ENCODE peak calls at places on chromosome 21, in nine cellular contexts. One of them, this sample, is unnamed.

GRCh38 chr21:41837756-41838297 is 41.3 kb downstream of the PRDM15 start:
- DNase-seq in stomach: no peak
- DNase-seq in H1: no peak
- DNase-seq in HL-60: no peak
- DNase-seq in upper lobe of left lung: no peak
- DNase-seq in transverse colon: no peak
- DNase-seq in spleen: peak; percentile 59
- DNase-seq in K562: no peak
- DNase-seq in GM12892: no peak
- DNase-seq in this sample: no peak

GRCh38 chr21:42614391-42614790 is 39.0 kb upstream of the PDE9A start:
- DNase-seq in GM12892: no peak
- DNase-seq in stomach: no peak
- DNase-seq in H1: no peak
- DNase-seq in upper lobe of left lung: no peak
- DNase-seq in HL-60: no peak
- DNase-seq in K562: no peak
- DNase-seq in transverse colon: no peak
- DNase-seq in spleen: peak; percentile 16
- DNase-seq in this sample: no peak

GRCh38 chr21:20169812-20170576 is 828.2 kb upstream of the NCAM2 start:
- DNase-seq in K562: no peak
- DNase-seq in H1: no peak
- DNase-seq in upper lobe of left lung: no peak
- DNase-seq in stomach: no peak
- DNase-seq in spleen: no peak
- DNase-seq in HL-60: no peak
- DNase-seq in transverse colon: no peak
- DNase-seq in GM12892: no peak
- DNase-seq in this sample: no peak

GRCh38 chr21:38354231-38354630 is 97.4 kb downstream of the KCNJ15 start:
- DNase-seq in H1: no peak
- DNase-seq in HL-60: no peak
- DNase-seq in transverse colon: no peak
- DNase-seq in spleen: no peak
- DNase-seq in GM12892: no peak
- DNase-seq in upper lobe of left lung: peak; percentile 60
- DNase-seq in K562: no peak
- DNase-seq in stomach: no peak
- DNase-seq in this sample: no peak

GRCh38 chr21:39633043-39633442 is 20.3 kb downstream of the B3GALT5 start:
- DNase-seq in HL-60: no peak
- DNase-seq in GM12892: no peak
- DNase-seq in spleen: no peak
- DNase-seq in transverse colon: no peak
- DNase-seq in stomach: no peak
- DNase-seq in H1: no peak
- DNase-seq in K562: no peak
- DNase-seq in upper lobe of left lung: no peak
- DNase-seq in this sample: no peak

GRCh38 chr21:40967771-40968170 is 120.8 kb upstream of the DSCAM start:
- DNase-seq in upper lobe of left lung: no peak
- DNase-seq in HL-60: no peak
- DNase-seq in K562: no peak
- DNase-seq in spleen: no peak
- DNase-seq in GM12892: no peak
- DNase-seq in H1: no peak
- DNase-seq in transverse colon: no peak
- DNase-seq in stomach: no peak
- DNase-seq in this sample: no peak

GRCh38 chr21:38272215-38272614 is 15.4 kb downstream of the KCNJ15 start:
- DNase-seq in spleen: peak; percentile 81
- DNase-seq in GM12892: no peak
- DNase-seq in stomach: no peak
- DNase-seq in HL-60: no peak
- DNase-seq in transverse colon: no peak
- DNase-seq in K562: no peak
- DNase-seq in H1: no peak
- DNase-seq in upper lobe of left lung: peak; percentile 21
- DNase-seq in this sample: no peak

GRCh38 chr21:38668501-38668900 is 137.2 kb upstream of the ETS2 start:
- DNase-seq in K562: no peak
- DNase-seq in transverse colon: peak; percentile 43
- DNase-seq in spleen: no peak
- DNase-seq in upper lobe of left lung: no peak
- DNase-seq in GM12892: no peak
- DNase-seq in stomach: no peak
- DNase-seq in H1: no peak
- DNase-seq in HL-60: no peak
- DNase-seq in this sample: no peak

GRCh38 chr21:19541612-19542011 is 1138.0 kb upstream of the TMPRSS15 start:
- DNase-seq in transverse colon: no peak
- DNase-seq in H1: no peak
- DNase-seq in GM12892: no peak
- DNase-seq in K562: no peak
- DNase-seq in spleen: no peak
- DNase-seq in HL-60: no peak
- DNase-seq in upper lobe of left lung: no peak
- DNase-seq in stomach: no peak
- DNase-seq in this sample: no peak

DNA sequence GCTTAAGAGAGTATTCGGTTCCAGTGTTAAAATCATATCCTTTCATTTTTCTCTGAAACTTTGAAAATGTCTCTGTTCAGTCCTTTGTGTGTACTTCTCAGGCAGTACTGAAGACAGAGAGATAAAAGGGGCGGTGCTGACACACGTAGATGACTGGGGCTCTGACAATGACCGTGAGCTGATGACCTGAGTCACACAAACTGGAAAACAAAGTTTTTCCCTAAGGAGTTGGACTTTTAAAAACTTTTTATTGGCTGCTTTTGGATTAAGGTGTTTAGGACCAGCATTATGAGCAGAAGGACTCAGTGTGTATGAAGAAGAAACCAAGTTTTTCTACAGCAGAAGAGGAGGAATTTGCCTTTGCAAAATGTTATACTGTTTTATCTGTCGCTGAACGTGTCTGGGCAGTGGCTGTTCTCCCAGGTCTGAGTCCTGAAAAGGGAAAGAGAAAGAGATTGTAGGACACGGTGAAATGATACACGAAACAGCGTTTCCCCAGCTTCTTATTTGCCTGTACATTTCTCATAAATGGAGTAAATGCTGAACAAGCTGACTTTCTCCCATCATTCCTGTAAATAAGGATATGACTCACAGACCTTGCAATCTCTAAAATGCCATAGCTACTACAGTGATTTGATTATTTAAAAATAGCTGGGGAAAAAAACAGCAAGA is 51.5 kb downstream of the MAP3K7CL start:
- DNase-seq in H1: no peak
- DNase-seq in HL-60: no peak
- DNase-seq in K562: no peak
- DNase-seq in GM12892: no peak
- DNase-seq in stomach: no peak
- DNase-seq in spleen: no peak
- DNase-seq in transverse colon: peak; percentile 48
- DNase-seq in upper lobe of left lung: no peak
- DNase-seq in this sample: no peak
- TF ChIP-seq POLR2AphosphoS5 in H1: no peak
- TF ChIP-seq POLR2AphosphoS5 in HL-60: no peak
- TF ChIP-seq POLR2AphosphoS5 in K562: no peak
- TF ChIP-seq POLR2AphosphoS5 in GM12892: no peak
- TF ChIP-seq POLR2AphosphoS5 in stomach: peak; percentile 78
- TF ChIP-seq POLR2AphosphoS5 in spleen: no peak
- TF ChIP-seq POLR2AphosphoS5 in transverse colon: peak; percentile 37
- TF ChIP-seq POLR2AphosphoS5 in upper lobe of left lung: no peak
- TF ChIP-seq POLR2AphosphoS5 in this sample: peak; percentile 82

GRCh38 chr21:27555996-27556395 is 589.1 kb upstream of the ADAMTS5 start:
- DNase-seq in transverse colon: no peak
- DNase-seq in K562: no peak
- DNase-seq in spleen: no peak
- DNase-seq in HL-60: no peak
- DNase-seq in upper lobe of left lung: no peak
- DNase-seq in H1: no peak
- DNase-seq in stomach: no peak
- DNase-seq in GM12892: no peak
- DNase-seq in this sample: no peak

GRCh38 chr21:27545754-27546349 is 579.0 kb upstream of the ADAMTS5 start:
- DNase-seq in upper lobe of left lung: no peak
- DNase-seq in HL-60: no peak
- DNase-seq in spleen: no peak
- DNase-seq in K562: no peak
- DNase-seq in transverse colon: no peak
- DNase-seq in stomach: no peak
- DNase-seq in H1: no peak
- DNase-seq in GM12892: no peak
- DNase-seq in this sample: no peak

DNA sequence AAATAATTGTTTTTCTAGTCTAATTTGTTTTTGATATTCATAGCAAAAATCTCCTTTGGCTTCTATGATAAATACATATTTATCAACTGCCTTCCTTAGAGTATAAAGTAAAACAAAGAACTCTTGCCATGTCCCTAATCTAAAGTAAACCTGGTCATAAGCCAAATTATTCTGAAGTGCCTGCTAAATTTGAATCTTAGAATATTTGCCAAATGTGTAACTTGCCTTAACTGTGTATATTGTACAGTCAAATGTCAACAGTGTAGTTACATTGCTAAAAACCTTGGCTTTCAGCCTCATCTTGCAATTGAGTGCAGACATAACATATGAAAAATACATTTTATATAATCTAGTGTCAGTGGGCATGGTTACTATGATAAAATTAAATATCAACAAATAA is 583.4 kb upstream of the ADAMTS5 start:
- DNase-seq in K562: no peak
- DNase-seq in H1: no peak
- DNase-seq in stomach: no peak
- DNase-seq in upper lobe of left lung: no peak
- DNase-seq in spleen: no peak
- DNase-seq in transverse colon: no peak
- DNase-seq in HL-60: no peak
- DNase-seq in GM12892: no peak
- DNase-seq in this sample: no peak
- TF ChIP-seq POLR2AphosphoS5 in K562: no peak
- TF ChIP-seq POLR2AphosphoS5 in H1: no peak
- TF ChIP-seq POLR2AphosphoS5 in stomach: no peak
- TF ChIP-seq POLR2AphosphoS5 in upper lobe of left lung: no peak
- TF ChIP-seq POLR2AphosphoS5 in spleen: no peak
- TF ChIP-seq POLR2AphosphoS5 in transverse colon: no peak
- TF ChIP-seq POLR2AphosphoS5 in HL-60: no peak
- TF ChIP-seq POLR2AphosphoS5 in GM12892: no peak
- TF ChIP-seq POLR2AphosphoS5 in this sample: no peak

DNA sequence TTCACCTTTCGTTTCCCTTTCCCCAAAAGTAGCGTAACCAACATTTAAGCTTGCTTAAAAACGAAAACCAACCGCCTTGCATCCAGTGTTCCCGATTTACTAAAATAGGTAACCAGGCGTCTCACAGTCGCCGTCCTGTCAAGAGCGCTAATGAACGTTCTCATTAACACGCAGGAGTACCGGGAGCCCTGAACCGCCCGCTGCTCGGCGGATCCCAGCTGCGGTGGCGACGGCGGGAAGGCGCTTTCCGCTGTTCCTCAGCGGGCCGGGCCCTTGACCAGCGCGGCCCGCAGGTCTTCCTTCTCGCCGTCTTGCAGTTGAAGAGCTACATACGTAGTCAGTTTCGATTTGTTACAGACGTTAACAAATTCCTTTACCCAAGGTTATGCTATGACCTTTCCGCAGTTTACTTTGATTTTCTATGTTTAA is 2.0 kb downstream of the OLIG1 start:
- DNase-seq in K562: no peak
- DNase-seq in transverse colon: no peak
- DNase-seq in GM12892: no peak
- DNase-seq in stomach: no peak
- DNase-seq in upper lobe of left lung: peak; percentile 84
- DNase-seq in HL-60: peak; percentile 24
- DNase-seq in H1: peak; percentile 54
- DNase-seq in spleen: no peak
- DNase-seq in this sample: no peak
- TF ChIP-seq POLR2AphosphoS5 in K562: no peak
- TF ChIP-seq POLR2AphosphoS5 in transverse colon: no peak
- TF ChIP-seq POLR2AphosphoS5 in GM12892: no peak
- TF ChIP-seq POLR2AphosphoS5 in stomach: no peak
- TF ChIP-seq POLR2AphosphoS5 in upper lobe of left lung: no peak
- TF ChIP-seq POLR2AphosphoS5 in HL-60: no peak
- TF ChIP-seq POLR2AphosphoS5 in H1: no peak
- TF ChIP-seq POLR2AphosphoS5 in spleen: peak; percentile 19
- TF ChIP-seq POLR2AphosphoS5 in this sample: no peak

GRCh38 chr21:34128124-34128523 is 54.7 kb downstream of the MRPS6 start:
- DNase-seq in H1: no peak
- DNase-seq in K562: no peak
- DNase-seq in transverse colon: no peak
- DNase-seq in spleen: no peak
- DNase-seq in GM12892: no peak
- DNase-seq in upper lobe of left lung: no peak
- DNase-seq in HL-60: no peak
- DNase-seq in stomach: no peak
- DNase-seq in this sample: no peak
- TF ChIP-seq POLR2AphosphoS5 in H1: no peak
- TF ChIP-seq POLR2AphosphoS5 in K562: no peak
- TF ChIP-seq POLR2AphosphoS5 in transverse colon: no peak
- TF ChIP-seq POLR2AphosphoS5 in spleen: no peak
- TF ChIP-seq POLR2AphosphoS5 in GM12892: no peak
- TF ChIP-seq POLR2AphosphoS5 in upper lobe of left lung: no peak
- TF ChIP-seq POLR2AphosphoS5 in HL-60: no peak
- TF ChIP-seq POLR2AphosphoS5 in stomach: no peak
- TF ChIP-seq POLR2AphosphoS5 in this sample: no peak

GRCh38 chr21:44755227-44755626 is 43.9 kb upstream of the TSPEAR start:
- DNase-seq in upper lobe of left lung: no peak
- DNase-seq in H1: no peak
- DNase-seq in stomach: no peak
- DNase-seq in K562: peak; percentile 54
- DNase-seq in spleen: no peak
- DNase-seq in HL-60: no peak
- DNase-seq in GM12892: no peak
- DNase-seq in transverse colon: no peak
- DNase-seq in this sample: no peak
- TF ChIP-seq POLR2AphosphoS5 in upper lobe of left lung: no peak
- TF ChIP-seq POLR2AphosphoS5 in H1: no peak
- TF ChIP-seq POLR2AphosphoS5 in stomach: no peak
- TF ChIP-seq POLR2AphosphoS5 in K562: no peak
- TF ChIP-seq POLR2AphosphoS5 in spleen: no peak
- TF ChIP-seq POLR2AphosphoS5 in HL-60: no peak
- TF ChIP-seq POLR2AphosphoS5 in GM12892: no peak
- TF ChIP-seq POLR2AphosphoS5 in transverse colon: no peak
- TF ChIP-seq POLR2AphosphoS5 in this sample: no peak

GRCh38 chr21:45225741-45226327 is 61.9 kb downstream of the POFUT2 start:
- DNase-seq in transverse colon: no peak
- DNase-seq in GM12892: no peak
- DNase-seq in stomach: no peak
- DNase-seq in H1: no peak
- DNase-seq in HL-60: no peak
- DNase-seq in K562: no peak
- DNase-seq in spleen: no peak
- DNase-seq in upper lobe of left lung: no peak
- DNase-seq in this sample: no peak
- TF ChIP-seq POLR2AphosphoS5 in transverse colon: no peak
- TF ChIP-seq POLR2AphosphoS5 in GM12892: no peak
- TF ChIP-seq POLR2AphosphoS5 in stomach: no peak
- TF ChIP-seq POLR2AphosphoS5 in H1: no peak
- TF ChIP-seq POLR2AphosphoS5 in HL-60: no peak
- TF ChIP-seq POLR2AphosphoS5 in K562: no peak
- TF ChIP-seq POLR2AphosphoS5 in spleen: no peak
- TF ChIP-seq POLR2AphosphoS5 in upper lobe of left lung: no peak
- TF ChIP-seq POLR2AphosphoS5 in this sample: no peak

This sample was measured in sigmoid colon.